ENCODE peak calls at places on chromosomes 3 and 15, in six cellular contexts. G is stomach, Z is MM.1S, N is neuronal stem cell, E is left lung, C is upper lobe of right lung. A is an unnamed sample.

GRCh38 chr3:112699436-112699978 is 58.6 kb upstream of the CCDC80 start:
- DNase-seq in N (no peak), G (no peak), C (no peak), E (no peak), Z (no peak), A (no peak)

GRCh38 chr3:17949116-17949515 is 206.7 kb upstream of the TBC1D5 start:
- DNase-seq in N (no peak), G (no peak), C (no peak), Z (no peak), E (no peak), A (no peak)

GRCh38 chr15:58643996-58644395 is 105.5 kb downstream of the ADAM10 start:
- DNase-seq in C (no peak), G (no peak), N (no peak), E (no peak), Z (no peak), A (no peak)

GRCh38 chr15:68503791-68504720 is 72.1 kb upstream of the ITGA11 start:
- DNase-seq in E (no peak), N (no peak), C (no peak), G (no peak), Z (no peak), A (no peak)

GRCh38 chr3:151076626-151077025 is 8.8 kb upstream of the MED12L start:
- DNase-seq in Z (no peak), G (no peak), E (no peak), N (no peak), C (no peak), A (no peak)

GRCh38 chr15:100516592-100517489 is 11.9 kb downstream of the CERS3 start:
- DNase-seq in N (no peak), E (no peak), C (no peak), Z (no peak), G (no peak), A (no peak)

GRCh38 chr3:11721114-11721440 is 77.4 kb upstream of the VGLL4 start:
- DNase-seq in N (peak; percentile 9), G (no peak), C (no peak), E (no peak), Z (no peak), A (no peak)

GRCh38 chr3:86162521-86162920 is 828.4 kb downstream of the VGLL3 start:
- DNase-seq in E (no peak), G (no peak), N (no peak), Z (no peak), C (no peak), A (no peak)

GRCh38 chr3:65439641-65440040 is 599.1 kb downstream of the MAGI1 start:
- DNase-seq in E (peak; percentile 36), Z (peak; percentile 69), N (peak; percentile 44), G (peak; percentile 37), C (no peak), A (peak; percentile 62)

GRCh38 chr15:63240136-63240535 is 37.3 kb upstream of the APH1B start:
- DNase-seq in G (no peak), Z (no peak), N (no peak), E (no peak), C (no peak), A (no peak)

GRCh38 chr15:75672111-75672602 is 24.4 kb downstream of the SNX33 start:
- DNase-seq in Z (no peak), C (no peak), E (no peak), G (no peak), N (no peak), A (no peak)

GRCh38 chr15:29671308-29671981 is 150.8 kb downstream of the TJP1 start:
- DNase-seq in C (no peak), E (no peak), N (no peak), Z (no peak), G (no peak), A (peak; percentile 11)

GRCh38 chr3:126313580-126314304 is 43.5 kb downstream of the KLF15 start:
- DNase-seq in E (no peak), Z (no peak), C (peak; percentile 48), N (no peak), G (no peak), A (no peak)

GRCh38 chr3:174756200-174756829 is 102.8 kb upstream of the NAALADL2 start:
- DNase-seq in Z (no peak), G (no peak), E (no peak), C (no peak), N (no peak), A (no peak)

GRCh38 chr3:21752749-21753347 is 1.8 kb upstream of the ZNF385D start:
- DNase-seq in Z (peak; percentile 28), E (no peak), N (no peak), C (no peak), G (no peak), A (peak; percentile 40)

GRCh38 chr3:43863966-43864933 is 173.5 kb downstream of the ABHD5 start:
- DNase-seq in N (no peak), E (no peak), Z (no peak), C (no peak), G (no peak), A (no peak)

GRCh38 chr3:122295286-122295685 is 29.8 kb upstream of the CSTA start:
- DNase-seq in G (no peak), N (no peak), E (peak; percentile 64), C (no peak), Z (peak; percentile 42), A (no peak)

GRCh38 chr15:67136802-67137201 is 71.4 kb downstream of the SMAD3 start:
- DNase-seq in N (no peak), E (no peak), G (no peak), Z (no peak), C (no peak), A (no peak)

GRCh38 chr15:83206971-83207621 is 527 bp downstream of the HDGFL3 start:
- DNase-seq in C (peak; percentile 75), N (peak; percentile 42), Z (peak; percentile 8), G (peak; percentile 28), E (peak; percentile 38), A (peak; percentile 52)

GRCh38 chr3:87575538-87575937 is 299.2 kb upstream of the POU1F1 start:
- DNase-seq in C (no peak), E (no peak), Z (no peak), N (peak; percentile 5), G (no peak), A (no peak)

GRCh38 chr3:57951106-57951882 is 56.9 kb upstream of the FLNB start:
- DNase-seq in C (peak; percentile 64), G (peak; percentile 48), Z (no peak), E (peak; percentile 71), N (no peak), A (peak; percentile 58)

GRCh38 chr3:12181806-12182205 is 23.1 kb upstream of the TIMP4 start:
- DNase-seq in Z (no peak), G (no peak), C (no peak), N (no peak), E (no peak), A (no peak)

GRCh38 chr15:79378394-79379158 is 53.6 kb upstream of the MINAR1 start:
- DNase-seq in C (no peak), Z (no peak), E (no peak), G (no peak), N (no peak), A (no peak)
- H3K4me3 ChIP-seq in C (no peak overlapping the region), Z (no peak overlapping the region), E (no peak overlapping the region), G (no peak overlapping the region), N (no peak overlapping the region), A (no peak overlapping the region)

GRCh38 chr15:70376929-70377691 is 279.4 kb upstream of the TLE3 start:
- DNase-seq in N (no peak), C (peak; percentile 72), E (peak; percentile 10), Z (no peak), G (peak; percentile 53), A (peak; percentile 70)

GRCh38 chr15:70375586-70375985 is 277.9 kb upstream of the TLE3 start:
- DNase-seq in G (no peak), C (no peak), N (no peak), Z (no peak), E (peak; percentile 9), A (no peak)

GRCh38 chr15:70375006-70375409 is 277.3 kb upstream of the TLE3 start:
- DNase-seq in N (no peak), E (peak; percentile 32), Z (no peak), C (peak; percentile 73), G (no peak), A (no peak)

GRCh38 chr15:70378126-70379031 is 280.7 kb upstream of the TLE3 start:
- DNase-seq in E (no peak), C (peak; percentile 42), N (no peak), Z (no peak), G (peak; percentile 52), A (no peak)

DNA sequence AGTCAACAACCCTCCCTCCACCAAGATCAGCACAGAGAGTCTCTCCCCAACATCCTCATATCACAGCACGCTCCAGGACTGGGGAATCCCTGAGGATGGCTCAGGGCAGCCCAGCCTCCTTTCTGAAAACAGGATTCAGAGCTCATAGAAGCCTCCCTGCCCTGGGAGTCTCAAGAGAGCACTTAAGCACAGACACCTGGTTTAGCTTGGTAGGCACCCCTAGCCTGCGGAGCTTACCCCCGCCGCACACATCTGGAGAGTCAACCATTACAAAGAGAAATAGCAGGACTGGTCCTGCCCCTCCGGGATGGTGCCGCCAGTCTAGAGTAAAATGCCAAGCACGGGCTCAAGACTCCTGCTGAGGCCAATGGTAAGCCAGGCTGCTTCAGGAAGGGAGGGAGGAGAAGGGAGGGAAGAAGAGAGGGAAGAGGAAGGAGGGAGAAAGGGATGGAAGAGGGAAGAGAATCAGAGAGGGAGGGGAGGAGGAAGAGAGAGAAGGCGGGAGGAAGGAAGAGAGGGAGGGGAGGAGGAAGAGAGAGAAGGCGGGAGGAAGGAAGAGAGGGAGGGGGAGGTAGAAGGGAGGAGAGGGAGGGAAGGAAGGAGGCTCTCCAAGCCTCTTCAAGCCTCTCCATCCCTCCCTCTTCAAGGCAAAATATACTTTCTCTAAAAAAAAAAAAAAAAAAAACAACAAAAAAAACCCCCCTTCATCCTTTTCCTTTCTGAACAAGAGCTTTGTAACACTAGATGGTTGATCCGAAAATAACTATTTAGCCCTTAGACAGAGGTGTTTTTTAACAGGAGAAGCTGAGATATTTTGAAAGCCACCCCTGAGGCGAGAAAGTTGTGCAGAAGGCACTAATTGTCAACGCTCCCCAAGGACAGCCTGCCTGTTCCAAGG is 278.6 kb upstream of the TLE3 start:
- DNase-seq in N (no peak), G (peak; percentile 14), C (peak; percentile 36), Z (no peak), E (peak; percentile 10), A (no peak)
- H3K4me1 ChIP-seq in N (peaks cover 20% of the 10 kb centered on the region), G (peaks cover 40% of the 10 kb centered on the region), C (peaks cover 19% of the 10 kb centered on the region), Z (no peaks in the 10 kb centered on the region), E (peaks cover 5% of the 10 kb centered on the region), A (peaks cover 12% of the 10 kb centered on the region)

DNA sequence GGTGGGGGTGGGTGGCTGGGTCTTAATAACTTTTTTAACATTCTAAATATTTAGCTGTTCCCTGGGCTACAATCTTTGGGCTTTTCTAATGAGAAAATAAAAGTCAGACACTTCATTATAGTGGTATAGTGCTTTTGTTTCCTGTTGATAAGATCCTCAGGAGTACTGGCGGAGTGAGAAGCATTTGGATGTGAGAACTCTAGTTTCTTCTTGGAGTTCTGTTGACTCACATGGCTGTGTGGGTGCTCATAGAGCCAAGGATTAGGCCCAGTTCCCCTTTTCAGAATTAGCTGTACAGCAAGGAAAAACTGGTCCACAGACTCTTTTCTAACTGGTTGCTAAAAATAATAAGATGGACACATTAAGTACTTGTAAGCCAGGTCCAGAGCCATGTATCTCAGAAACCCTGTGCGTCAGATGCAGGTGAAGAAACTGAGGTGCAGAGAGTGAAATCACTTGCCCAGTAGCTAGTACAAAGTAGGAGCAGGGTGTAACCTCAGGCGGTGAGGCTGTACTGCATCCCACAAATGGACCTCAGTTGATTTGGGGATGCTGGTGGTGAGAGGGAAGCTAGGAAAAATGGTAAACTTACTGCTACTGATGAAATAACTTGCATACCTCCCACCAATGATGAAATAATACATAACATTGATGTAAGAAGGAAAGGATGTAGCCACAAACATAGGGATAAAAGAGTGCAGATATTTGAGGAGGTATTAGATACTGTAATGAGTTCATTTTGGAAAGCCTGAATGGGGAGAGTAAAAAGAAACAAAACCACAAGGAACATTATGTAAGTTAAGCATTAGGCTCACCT is 2.4 kb downstream of the ITPR1 start:
- DNase-seq in N (no peak), Z (no peak), C (no peak), G (no peak), E (no peak), A (no peak)
- H3K4me3 ChIP-seq in N (no peak overlapping the region), Z (no peak overlapping the region), C (peak overlapping the region; percentile 76), G (peak overlapping the region; percentile 93), E (no peak overlapping the region), A (no peak overlapping the region)

GRCh38 chr15:31297880-31298456 is 28.7 kb upstream of the KLF13 start:
- DNase-seq in N (no peak), E (no peak), C (peak; percentile 36), G (peak; percentile 69), Z (no peak), A (peak; percentile 3)
- H3K4me1 ChIP-seq in N (peaks cover 19% of the 10 kb centered on the region), E (peaks cover 3% of the 10 kb centered on the region), C (peaks cover 26% of the 10 kb centered on the region), G (peaks cover 74% of the 10 kb centered on the region), Z (no peaks in the 10 kb centered on the region), A (no peaks in the 10 kb centered on the region)